ENCODE peak calls at places on chromosomes 5 and 9, in ten cellular contexts. N is psoas muscle; P is CD4-positive, CD25-positive, alpha-beta regulatory T cell; L is aorta; A is mucosa of descending colon; J is uterus; B is CD8-positive, alpha-beta memory T cell; W is Peyer's patch; U is osteoblast; I is heart right ventricle. M is an unnamed sample. For H3K9me3, H3K4me1 and H3K36me3, the result is how much of the 10 kb centered on the place peaks cover.

GRCh38 chr5:59724482-59725392 is 168.8 kb downstream of the PDE4D start:
- DNase-seq in N (no peak), U (no peak), P (no peak), W (peak), A (peak), J (no peak), B (no peak), L (no peak), I (no peak), M (no peak)

GRCh38 chr5:132476853-132477729 is 13.5 kb downstream of the IRF1 start:
- DNase-seq in U (peak), N (no peak), B (no peak), I (no peak), J (peak), L (no peak), P (no peak), W (peak), A (peak), M (peak)

GRCh38 chr5:168699002-168699401 is 119.8 kb upstream of the PANK3 start:
- DNase-seq in J (peak), U (peak), A (no peak), W (no peak), L (peak), P (no peak), I (peak), B (no peak), N (peak), M (peak)

GRCh38 chr5:53052499-53052898 is 57.1 kb downstream of the MOCS2 start:
- DNase-seq in A (no peak), P (no peak), J (no peak), W (no peak), U (no peak), N (no peak), L (no peak), I (no peak), B (no peak), M (no peak)

GRCh38 chr9:123637596-123637939 is 281.6 kb downstream of the CRB2 start:
- DNase-seq in I (no peak), U (peak), J (no peak), N (no peak), B (no peak), P (no peak), L (no peak), A (no peak), W (no peak), M (no peak)

GRCh38 chr5:67246108-67246507 is 49.5 kb upstream of the CD180 start:
- DNase-seq in P (peak), J (no peak), A (peak), W (no peak), B (peak), L (no peak), N (no peak), I (peak), U (peak), M (no peak)

GRCh38 chr5:154646841-154647759 is 108.1 kb upstream of the LARP1 start:
- DNase-seq in B (peak), U (peak), A (peak), W (peak), P (no peak), J (no peak), L (peak), N (peak), I (peak), M (peak)

GRCh38 chr9:76866689-76867088 is 39.2 kb downstream of the PRUNE2 start:
- DNase-seq in W (no peak), B (no peak), J (peak), A (no peak), I (no peak), P (no peak), N (no peak), L (peak), U (peak), M (no peak)

GRCh38 chr5:158175664-158176507 is 316.9 kb upstream of the CLINT1 start:
- DNase-seq in N (no peak), A (peak), I (peak), P (no peak), L (no peak), J (no peak), U (no peak), W (no peak), B (no peak), M (no peak)

GRCh38 chr5:56233230-56233629 is at the start of gene ANKRD55:
- DNase-seq in L (no peak), J (no peak), A (no peak), B (no peak), P (no peak), I (no peak), W (no peak), N (no peak), U (peak), M (no peak)

GRCh38 chr9:111161015-111161415 is 122.7 kb upstream of the LPAR1 start:
- DNase-seq in B (no peak), I (no peak), L (no peak), W (no peak), N (no peak), U (no peak), A (no peak), P (no peak), J (no peak), M (no peak)

GRCh38 chr9:120697448-120697847 is 16.8 kb downstream of the MEGF9 start:
- DNase-seq in A (no peak), N (no peak), L (no peak), P (no peak), I (no peak), J (no peak), U (no peak), B (no peak), W (no peak), M (no peak)

GRCh38 chr5:103624748-103625147 is 62.2 kb upstream of the NUDT12 start:
- DNase-seq in L (no peak), N (no peak), J (no peak), P (no peak), U (no peak), A (no peak), B (no peak), I (no peak), W (no peak), M (no peak)

GRCh38 chr5:120684749-120685415 is 220.8 kb downstream of the PRR16 start:
- DNase-seq in N (no peak), A (no peak), I (no peak), L (no peak), W (no peak), P (no peak), J (no peak), U (peak), B (no peak), M (no peak)

GRCh38 chr5:31113666-31114065 is 79.8 kb upstream of the CDH6 start:
- DNase-seq in N (no peak), U (no peak), B (no peak), W (no peak), J (no peak), I (no peak), P (no peak), A (no peak), L (no peak), M (no peak)

GRCh38 chr9:38686923-38687322 is 33.0 kb downstream of the FAM240B start:
- DNase-seq in W (no peak), A (no peak), L (no peak), U (no peak), I (no peak), J (no peak), P (no peak), N (no peak), B (no peak), M (no peak)

GRCh38 chr5:153267506-153267905 is 223.0 kb upstream of the GRIA1 start:
- DNase-seq in B (no peak), I (no peak), W (no peak), J (no peak), U (no peak), A (no peak), P (no peak), N (no peak), L (no peak), M (no peak)

GRCh38 chr9:112086627-112087026 is 88.5 kb downstream of the SUSD1 start:
- DNase-seq in W (no peak), N (no peak), L (no peak), A (no peak), P (no peak), J (no peak), B (no peak), U (no peak), I (no peak), M (no peak)

GRCh38 chr5:37400501-37400900 is 21.4 kb downstream of the WDR70 start:
- DNase-seq in W (no peak), I (no peak), J (no peak), L (no peak), P (no peak), A (no peak), B (no peak), N (no peak), U (no peak), M (no peak)

GRCh38 chr9:135858491-135859185 is 48.7 kb downstream of the CAMSAP1 start:
- DNase-seq in I (no peak), W (no peak), A (no peak), J (no peak), N (no peak), L (no peak), U (peak), B (no peak), P (no peak), M (no peak)

GRCh38 chr9:111975709-111976108 is 79.1 kb downstream of the UGCG start:
- DNase-seq in W (peak), L (no peak), J (no peak), U (no peak), P (peak), N (no peak), B (no peak), I (no peak), A (peak), M (peak)

GRCh38 chr5:124410539-124410938 is 335.9 kb downstream of the ZNF608 start:
- DNase-seq in N (no peak), P (no peak), I (no peak), W (peak), J (no peak), A (no peak), B (no peak), U (no peak), L (no peak), M (no peak)

GRCh38 chr9:91211919-91212318 is 149.8 kb downstream of the AUH start:
- DNase-seq in A (peak), N (no peak), P (no peak), W (no peak), U (no peak), J (no peak), L (no peak), I (no peak), B (no peak), M (no peak)

GRCh38 chr9:93908591-93909241 is 46.4 kb downstream of the BARX1 start:
- DNase-seq in U (peak), I (no peak), W (no peak), J (no peak), B (no peak), A (no peak), N (no peak), L (peak), P (peak), M (no peak)

DNA sequence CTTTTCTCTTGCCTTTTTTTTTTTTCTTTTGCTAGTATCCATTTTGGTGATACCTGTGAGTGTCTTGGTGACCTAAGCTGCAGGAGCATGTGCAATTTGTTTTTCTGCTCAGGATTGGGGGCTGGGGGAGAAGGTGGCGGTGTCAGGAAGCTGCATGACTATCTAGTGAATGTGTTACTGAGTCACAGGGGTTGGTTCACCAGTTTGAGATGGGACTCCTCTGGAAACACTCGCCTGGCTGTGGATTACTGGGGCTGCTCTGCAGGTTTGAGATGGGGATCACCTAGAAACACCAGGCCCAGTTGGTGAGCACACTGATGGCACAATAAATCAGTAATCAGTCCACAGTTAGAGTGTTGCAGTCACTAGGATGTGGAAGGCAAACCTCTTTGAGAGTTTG is 447.9 kb downstream of the SPATA31D1 start:
- DNase-seq in U (no peak), B (no peak), A (no peak), P (no peak), L (no peak), I (no peak), J (no peak), W (no peak), N (no peak), M (no peak)
- H3K9me3 ChIP-seq in U (under half), B (under half), A (under half), P (under half), L (under half), I (under half), J (under half), W (under half), N (under half), M (under half)

GRCh38 chr5:160418561-160419457 is at the start of gene SLU7:
- DNase-seq in I (peak), U (peak), P (peak), N (peak), B (peak), A (peak), W (peak), J (peak), L (peak), M (peak)
- H3K4me1 ChIP-seq in I (under half), U (under half), P (half or more), N (under half), B (under half), A (under half), W (under half), J (under half), L (under half), M (under half)

GRCh38 chr5:179732412-179732917 is at the start of gene MAML1:
- DNase-seq in P (peak), I (peak), J (peak), L (peak), B (peak), A (peak), U (peak), W (peak), N (peak), M (peak)
- H3K36me3 ChIP-seq in P (under half), I (under half), J (under half), L (under half), B (under half), A (under half), U (under half), W (under half), N (under half), M (under half)

DNA sequence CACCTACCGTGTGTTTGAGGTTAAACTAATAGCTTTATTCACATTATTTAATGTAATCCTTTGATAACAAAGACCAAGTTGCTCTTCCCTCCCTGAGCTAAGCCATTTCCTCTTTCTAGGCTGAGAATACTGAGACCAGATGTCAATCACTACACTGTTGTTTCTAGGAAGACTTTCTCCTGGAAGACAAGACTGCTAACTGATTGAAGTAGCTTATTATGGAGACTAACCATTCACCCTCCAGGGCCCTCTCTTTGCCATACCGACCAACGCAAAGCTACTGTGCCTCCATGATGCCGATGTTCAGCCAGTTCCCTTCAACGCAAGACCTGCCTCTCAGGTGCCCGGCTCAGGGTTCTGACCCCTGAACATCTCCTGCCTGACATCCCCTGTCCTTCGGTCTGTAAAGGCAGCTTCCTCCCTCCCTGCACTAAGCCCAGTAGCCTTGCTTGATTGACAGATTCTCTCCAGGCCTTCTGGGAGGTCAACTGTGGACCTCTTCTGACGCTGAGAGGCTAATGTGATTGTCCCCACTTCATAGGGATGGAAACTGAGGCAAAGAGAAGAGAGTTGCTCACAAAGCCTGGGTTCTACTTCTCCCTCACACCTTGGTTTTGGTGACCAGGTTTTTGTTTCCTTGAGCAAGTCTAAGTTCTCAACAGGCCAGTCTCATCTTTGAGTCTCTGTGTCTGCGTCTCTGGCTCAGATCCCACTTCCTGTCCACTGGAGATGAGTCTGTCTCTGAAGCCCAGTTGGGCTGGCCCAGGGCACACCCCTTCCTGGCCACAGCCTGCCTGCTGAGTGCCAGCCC is 259.7 kb upstream of the IRX2 start:
- DNase-seq in J (no peak), U (no peak), P (no peak), W (no peak), I (no peak), L (no peak), B (no peak), A (no peak), N (no peak), M (peak)
- H3K9me3 ChIP-seq in J (under half), U (under half), P (under half), W (under half), I (under half), L (under half), B (under half), A (under half), N (under half), M (under half)

GRCh38 chr9:21583628-21584027 is 101.5 kb upstream of the IFNE start:
- DNase-seq in U (no peak), B (no peak), P (no peak), L (no peak), J (no peak), W (no peak), I (no peak), N (no peak), A (no peak), M (no peak)
- H3K4me1 ChIP-seq in U (under half), B (under half), P (under half), L (under half), J (under half), W (under half), I (under half), N (under half), A (under half), M (under half)

DNA sequence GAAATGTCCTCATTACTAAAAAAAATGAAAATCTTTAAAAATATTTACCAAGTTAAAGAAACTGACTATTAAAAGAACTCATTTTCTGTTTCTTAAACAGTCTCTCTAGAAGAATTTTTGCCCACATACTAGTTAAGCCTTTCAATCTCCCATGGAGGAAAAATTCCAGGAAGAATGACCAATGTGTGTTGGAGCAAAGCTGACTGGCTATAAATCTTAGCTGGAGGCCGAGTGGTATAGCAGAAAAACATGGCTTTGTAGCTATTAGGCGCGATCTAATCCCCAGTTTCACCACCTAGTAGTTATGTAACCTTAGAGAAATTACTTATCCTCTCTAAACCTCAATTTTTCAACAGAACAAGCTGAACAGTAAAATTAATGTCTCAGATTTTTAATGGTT is 135.5 kb upstream of the PRLR start:
- DNase-seq in L (no peak), U (no peak), B (no peak), N (no peak), J (no peak), P (no peak), A (no peak), I (no peak), W (no peak), M (no peak)
- H3K36me3 ChIP-seq in L (under half), U (under half), B (under half), N (under half), J (under half), P (under half), A (under half), I (under half), W (under half), M (under half)

GRCh38 chr5:141362719-141363118 is 1.2 kb upstream of the PCDHGA5 start:
- DNase-seq in U (no peak), B (no peak), A (no peak), N (no peak), W (no peak), L (no peak), I (no peak), P (no peak), J (no peak), M (no peak)

GRCh38 chr5:141360685-141361084 is 891 bp downstream of the PCDHGB2 start:
- DNase-seq in A (no peak), U (peak), W (no peak), P (no peak), L (no peak), B (no peak), J (no peak), N (no peak), I (no peak), M (no peak)

GRCh38 chr5:141366016-141366896 is 2.3 kb downstream of the PCDHGA5 start:
- DNase-seq in B (no peak), A (no peak), J (no peak), W (no peak), P (no peak), N (no peak), I (no peak), U (no peak), L (no peak), M (no peak)

GRCh38 chr5:141359790-141360426 is at the start of gene PCDHGB2:
- DNase-seq in L (peak), U (peak), P (no peak), N (no peak), J (no peak), I (no peak), B (no peak), A (no peak), W (no peak), M (no peak)

DNA sequence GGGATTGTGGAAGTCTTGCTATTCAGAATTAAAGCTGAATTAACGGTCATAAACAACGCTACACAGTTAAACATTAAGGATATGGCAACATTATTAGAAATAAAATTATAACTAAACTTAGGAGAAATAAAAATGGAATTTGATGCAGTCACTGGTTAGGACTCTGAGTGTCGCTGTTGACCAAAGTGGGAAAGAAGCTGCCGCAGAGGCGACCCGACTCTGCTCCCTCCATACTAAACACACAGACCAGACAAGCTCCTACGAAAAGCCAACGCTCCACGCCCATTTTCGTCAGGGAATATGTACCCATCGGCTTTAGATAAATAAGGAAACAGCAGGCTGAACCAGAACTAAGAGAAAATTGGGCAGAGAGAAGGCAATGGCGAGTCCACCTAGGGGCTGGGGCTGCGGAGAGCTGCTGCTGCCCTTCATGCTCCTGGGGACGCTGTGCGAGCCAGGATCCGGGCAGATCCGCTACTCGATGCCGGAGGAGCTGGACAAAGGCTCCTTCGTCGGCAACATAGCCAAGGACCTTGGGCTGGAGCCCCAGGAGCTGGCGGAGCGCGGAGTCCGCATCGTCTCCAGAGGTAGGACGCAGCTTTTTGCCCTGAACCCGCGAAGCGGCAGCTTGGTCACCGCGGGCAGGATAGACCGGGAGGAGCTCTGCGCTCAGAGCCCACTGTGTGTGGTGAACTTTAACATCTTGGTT is at the start of gene PCDHGA5:
- DNase-seq in J (no peak), P (no peak), A (no peak), U (no peak), L (peak), N (no peak), W (no peak), B (no peak), I (no peak), M (no peak)
- H3K9me3 ChIP-seq in J (half or more), P (under half), A (half or more), U (under half), L (under half), N (under half), W (half or more), B (under half), I (under half), M (under half)

DNA sequence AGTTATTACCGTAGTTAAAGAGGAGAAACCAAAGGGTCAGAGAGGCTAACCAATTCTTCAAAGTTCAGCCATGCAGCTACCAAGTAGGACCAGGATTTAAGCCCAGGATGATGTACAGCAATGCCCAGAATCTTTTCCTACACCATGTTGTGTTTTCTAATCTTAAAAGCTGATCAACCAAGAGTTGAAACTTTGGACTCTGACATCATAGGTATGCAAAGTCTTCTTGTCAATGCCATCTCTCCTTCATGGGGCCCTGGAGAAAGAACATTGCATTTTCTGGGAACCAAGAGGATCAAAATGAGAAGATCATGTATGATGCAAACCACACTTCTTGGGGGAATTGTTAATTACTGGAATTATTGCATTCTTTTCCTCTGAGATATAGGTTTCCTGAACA is 54.4 kb upstream of the XPA start:
- DNase-seq in W (no peak), P (no peak), L (no peak), N (no peak), I (no peak), A (no peak), U (no peak), B (no peak), J (no peak), M (no peak)
- H3K4me1 ChIP-seq in W (under half), P (under half), L (under half), N (under half), I (under half), A (under half), U (under half), B (under half), J (under half), M (under half)